ENCODE peak calls at places on chromosomes 13 and 19, in nine cellular contexts. One of them, this sample, is unnamed.
A peak's percentile ranks its signal among the peaks of the same experiment; 100 is the strongest.

GRCh38 chr13:113825851-113826250 is 38.0 kb downstream of the GAS6 start:
- DNase-seq in dorsolateral prefrontal cortex: no peak
- DNase-seq in colonic mucosa: no peak
- DNase-seq in brain microvascular endothelial cell: no peak
- DNase-seq in mammary epithelial cell: no peak
- DNase-seq in ascending aorta: no peak
- DNase-seq in K562: no peak
- DNase-seq in A549: no peak
- DNase-seq in left ventricle myocardium inferior: no peak
- DNase-seq in this sample: no peak

GRCh38 chr13:24851546-24851945 is 87.6 kb downstream of the RNF17 start:
- DNase-seq in dorsolateral prefrontal cortex: no peak
- DNase-seq in colonic mucosa: no peak
- DNase-seq in brain microvascular endothelial cell: no peak
- DNase-seq in mammary epithelial cell: peak; percentile 78
- DNase-seq in ascending aorta: no peak
- DNase-seq in K562: no peak
- DNase-seq in A549: no peak
- DNase-seq in left ventricle myocardium inferior: no peak
- DNase-seq in this sample: no peak

GRCh38 chr19:54448037-54448773 is 794 bp upstream of the LENG8 start:
- DNase-seq in dorsolateral prefrontal cortex: no peak
- DNase-seq in colonic mucosa: peak; percentile 60
- DNase-seq in brain microvascular endothelial cell: peak; percentile 35
- DNase-seq in mammary epithelial cell: peak; percentile 55
- DNase-seq in ascending aorta: peak; percentile 85
- DNase-seq in K562: peak; percentile 66
- DNase-seq in A549: peak; percentile 71
- DNase-seq in left ventricle myocardium inferior: peak; percentile 52
- DNase-seq in this sample: peak; percentile 74

GRCh38 chr13:49652691-49653305 is 24.5 kb downstream of the ARL11 start:
- DNase-seq in dorsolateral prefrontal cortex: no peak
- DNase-seq in colonic mucosa: peak; percentile 44
- DNase-seq in brain microvascular endothelial cell: no peak
- DNase-seq in mammary epithelial cell: no peak
- DNase-seq in ascending aorta: no peak
- DNase-seq in K562: peak; percentile 48
- DNase-seq in A549: peak; percentile 58
- DNase-seq in left ventricle myocardium inferior: no peak
- DNase-seq in this sample: no peak

GRCh38 chr19:50330365-50331078 is 1.3 kb upstream of the KCNC3 start:
- DNase-seq in dorsolateral prefrontal cortex: peak; percentile 95
- DNase-seq in colonic mucosa: peak; percentile 76
- DNase-seq in brain microvascular endothelial cell: no peak
- DNase-seq in mammary epithelial cell: no peak
- DNase-seq in ascending aorta: peak; percentile 81
- DNase-seq in K562: peak; percentile 84
- DNase-seq in A549: peak; percentile 94
- DNase-seq in left ventricle myocardium inferior: peak; percentile 83
- DNase-seq in this sample: peak; percentile 91

GRCh38 chr13:43122706-43123268 is 99.4 kb downstream of the DNAJC15 start:
- DNase-seq in dorsolateral prefrontal cortex: no peak
- DNase-seq in colonic mucosa: no peak
- DNase-seq in brain microvascular endothelial cell: no peak
- DNase-seq in mammary epithelial cell: no peak
- DNase-seq in ascending aorta: no peak
- DNase-seq in K562: no peak
- DNase-seq in A549: no peak
- DNase-seq in left ventricle myocardium inferior: no peak
- DNase-seq in this sample: no peak

GRCh38 chr19:8611391-8611883 is 922 bp upstream of the ADAMTS10 start:
- DNase-seq in dorsolateral prefrontal cortex: no peak
- DNase-seq in colonic mucosa: peak; percentile 32
- DNase-seq in brain microvascular endothelial cell: no peak
- DNase-seq in mammary epithelial cell: no peak
- DNase-seq in ascending aorta: no peak
- DNase-seq in K562: no peak
- DNase-seq in A549: no peak
- DNase-seq in left ventricle myocardium inferior: no peak
- DNase-seq in this sample: no peak

GRCh38 chr13:30113531-30113930 is 193.8 kb downstream of the KATNAL1 start:
- DNase-seq in dorsolateral prefrontal cortex: no peak
- DNase-seq in colonic mucosa: peak; percentile 41
- DNase-seq in brain microvascular endothelial cell: no peak
- DNase-seq in mammary epithelial cell: no peak
- DNase-seq in ascending aorta: no peak
- DNase-seq in K562: no peak
- DNase-seq in A549: no peak
- DNase-seq in left ventricle myocardium inferior: no peak
- DNase-seq in this sample: no peak

GRCh38 chr13:73900591-73900990 is 233.6 kb downstream of the KLF12 start:
- DNase-seq in dorsolateral prefrontal cortex: no peak
- DNase-seq in colonic mucosa: no peak
- DNase-seq in brain microvascular endothelial cell: no peak
- DNase-seq in mammary epithelial cell: no peak
- DNase-seq in ascending aorta: no peak
- DNase-seq in K562: no peak
- DNase-seq in A549: no peak
- DNase-seq in left ventricle myocardium inferior: no peak
- DNase-seq in this sample: no peak

GRCh38 chr19:33953592-33953991 is 156.9 kb downstream of the KCTD15 start:
- DNase-seq in dorsolateral prefrontal cortex: no peak
- DNase-seq in colonic mucosa: no peak
- DNase-seq in brain microvascular endothelial cell: no peak
- DNase-seq in mammary epithelial cell: no peak
- DNase-seq in ascending aorta: no peak
- DNase-seq in K562: no peak
- DNase-seq in A549: no peak
- DNase-seq in left ventricle myocardium inferior: no peak
- DNase-seq in this sample: no peak

GRCh38 chr19:48631254-48631653 is 5.9 kb downstream of the DBP start:
- DNase-seq in dorsolateral prefrontal cortex: no peak
- DNase-seq in colonic mucosa: no peak
- DNase-seq in brain microvascular endothelial cell: no peak
- DNase-seq in mammary epithelial cell: no peak
- DNase-seq in ascending aorta: no peak
- DNase-seq in K562: no peak
- DNase-seq in A549: no peak
- DNase-seq in left ventricle myocardium inferior: no peak
- DNase-seq in this sample: no peak
- H3K27ac ChIP-seq in dorsolateral prefrontal cortex: peak overlapping the region; percentile 83
- H3K27ac ChIP-seq in colonic mucosa: peak overlapping the region; percentile 85
- H3K27ac ChIP-seq in brain microvascular endothelial cell: no peak overlapping the region
- H3K27ac ChIP-seq in mammary epithelial cell: no peak overlapping the region
- H3K27ac ChIP-seq in ascending aorta: peak overlapping the region; percentile 79
- H3K27ac ChIP-seq in K562: no peak overlapping the region
- H3K27ac ChIP-seq in A549: no peak overlapping the region
- H3K27ac ChIP-seq in left ventricle myocardium inferior: peak overlapping the region; percentile 98
- H3K27ac ChIP-seq in this sample: peak overlapping the region; percentile 77

GRCh38 chr19:6109947-6110346 is 353 bp downstream of the RFX2 start:
- DNase-seq in dorsolateral prefrontal cortex: no peak
- DNase-seq in colonic mucosa: peak; percentile 44
- DNase-seq in brain microvascular endothelial cell: no peak
- DNase-seq in mammary epithelial cell: no peak
- DNase-seq in ascending aorta: no peak
- DNase-seq in K562: no peak
- DNase-seq in A549: no peak
- DNase-seq in left ventricle myocardium inferior: peak; percentile 37
- DNase-seq in this sample: no peak
- H3K27ac ChIP-seq in dorsolateral prefrontal cortex: no peak overlapping the region
- H3K27ac ChIP-seq in colonic mucosa: no peak overlapping the region
- H3K27ac ChIP-seq in brain microvascular endothelial cell: no peak overlapping the region
- H3K27ac ChIP-seq in mammary epithelial cell: peak overlapping the region; percentile 97
- H3K27ac ChIP-seq in ascending aorta: peak overlapping the region; percentile 90
- H3K27ac ChIP-seq in K562: no peak overlapping the region
- H3K27ac ChIP-seq in A549: peak overlapping the region; percentile 95
- H3K27ac ChIP-seq in left ventricle myocardium inferior: peak overlapping the region; percentile 71
- H3K27ac ChIP-seq in this sample: peak overlapping the region; percentile 89

GRCh38 chr13:110261166-110262081 is 45.5 kb downstream of the COL4A1 start:
- DNase-seq in dorsolateral prefrontal cortex: no peak
- DNase-seq in colonic mucosa: no peak
- DNase-seq in brain microvascular endothelial cell: no peak
- DNase-seq in mammary epithelial cell: peak; percentile 26
- DNase-seq in ascending aorta: peak; percentile 59
- DNase-seq in K562: no peak
- DNase-seq in A549: no peak
- DNase-seq in left ventricle myocardium inferior: no peak
- DNase-seq in this sample: no peak

GRCh38 chr13:110257408-110257807 is 49.5 kb downstream of the COL4A1 start:
- DNase-seq in dorsolateral prefrontal cortex: no peak
- DNase-seq in colonic mucosa: no peak
- DNase-seq in brain microvascular endothelial cell: no peak
- DNase-seq in mammary epithelial cell: no peak
- DNase-seq in ascending aorta: peak; percentile 48
- DNase-seq in K562: no peak
- DNase-seq in A549: no peak
- DNase-seq in left ventricle myocardium inferior: no peak
- DNase-seq in this sample: no peak

GRCh38 chr13:110258876-110259631 is 47.9 kb downstream of the COL4A1 start:
- DNase-seq in dorsolateral prefrontal cortex: no peak
- DNase-seq in colonic mucosa: no peak
- DNase-seq in brain microvascular endothelial cell: no peak
- DNase-seq in mammary epithelial cell: peak; percentile 23
- DNase-seq in ascending aorta: peak; percentile 66
- DNase-seq in K562: no peak
- DNase-seq in A549: no peak
- DNase-seq in left ventricle myocardium inferior: no peak
- DNase-seq in this sample: no peak

GRCh38 chr13:110262082-110262436 is 44.9 kb downstream of the COL4A1 start:
- DNase-seq in dorsolateral prefrontal cortex: no peak
- DNase-seq in colonic mucosa: no peak
- DNase-seq in brain microvascular endothelial cell: no peak
- DNase-seq in mammary epithelial cell: no peak
- DNase-seq in ascending aorta: peak; percentile 52
- DNase-seq in K562: no peak
- DNase-seq in A549: no peak
- DNase-seq in left ventricle myocardium inferior: no peak
- DNase-seq in this sample: no peak

DNA sequence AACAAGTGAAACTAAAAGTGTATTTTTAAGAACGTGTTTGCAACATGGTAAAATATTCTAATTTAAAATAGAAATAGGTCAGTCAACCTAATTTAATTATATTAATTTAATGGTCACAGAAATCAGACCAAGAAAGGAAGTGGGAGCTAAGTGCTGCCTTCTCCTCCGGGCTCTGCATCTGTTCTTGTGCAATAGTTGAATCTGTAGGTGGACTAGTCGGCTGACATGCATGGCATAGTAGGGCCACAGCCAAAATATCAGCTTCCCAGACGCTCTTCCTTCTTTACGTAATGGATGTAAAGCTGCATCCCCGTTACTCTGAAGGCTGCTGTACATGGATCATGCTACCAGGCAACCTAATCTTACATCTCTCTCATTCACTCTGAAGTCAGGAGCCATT is 47.3 kb downstream of the COL4A1 start:
- DNase-seq in dorsolateral prefrontal cortex: no peak
- DNase-seq in colonic mucosa: no peak
- DNase-seq in brain microvascular endothelial cell: no peak
- DNase-seq in mammary epithelial cell: no peak
- DNase-seq in ascending aorta: peak; percentile 45
- DNase-seq in K562: no peak
- DNase-seq in A549: no peak
- DNase-seq in left ventricle myocardium inferior: no peak
- DNase-seq in this sample: no peak
- H3K27ac ChIP-seq in dorsolateral prefrontal cortex: no peak overlapping the region
- H3K27ac ChIP-seq in colonic mucosa: peak overlapping the region; percentile 19
- H3K27ac ChIP-seq in brain microvascular endothelial cell: peak overlapping the region; percentile 36
- H3K27ac ChIP-seq in mammary epithelial cell: peak overlapping the region; percentile 49
- H3K27ac ChIP-seq in ascending aorta: peak overlapping the region; percentile 68
- H3K27ac ChIP-seq in K562: no peak overlapping the region
- H3K27ac ChIP-seq in A549: no peak overlapping the region
- H3K27ac ChIP-seq in left ventricle myocardium inferior: peak overlapping the region; percentile 52
- H3K27ac ChIP-seq in this sample: no peak overlapping the region

GRCh38 chr19:5147971-5148793 is 179.3 kb downstream of the KDM4B start:
- DNase-seq in dorsolateral prefrontal cortex: peak; percentile 53
- DNase-seq in colonic mucosa: no peak
- DNase-seq in brain microvascular endothelial cell: peak; percentile 69
- DNase-seq in mammary epithelial cell: no peak
- DNase-seq in ascending aorta: no peak
- DNase-seq in K562: no peak
- DNase-seq in A549: no peak
- DNase-seq in left ventricle myocardium inferior: peak; percentile 10
- DNase-seq in this sample: no peak

GRCh38 chr19:5149508-5149907 is 180.6 kb downstream of the KDM4B start:
- DNase-seq in dorsolateral prefrontal cortex: peak; percentile 16
- DNase-seq in colonic mucosa: no peak
- DNase-seq in brain microvascular endothelial cell: no peak
- DNase-seq in mammary epithelial cell: no peak
- DNase-seq in ascending aorta: no peak
- DNase-seq in K562: no peak
- DNase-seq in A549: no peak
- DNase-seq in left ventricle myocardium inferior: no peak
- DNase-seq in this sample: no peak

GRCh38 chr19:5148794-5149190 is 179.9 kb downstream of the KDM4B start:
- DNase-seq in dorsolateral prefrontal cortex: peak; percentile 33
- DNase-seq in colonic mucosa: no peak
- DNase-seq in brain microvascular endothelial cell: no peak
- DNase-seq in mammary epithelial cell: no peak
- DNase-seq in ascending aorta: no peak
- DNase-seq in K562: no peak
- DNase-seq in A549: no peak
- DNase-seq in left ventricle myocardium inferior: peak; percentile 13
- DNase-seq in this sample: no peak

GRCh38 chr19:5145521-5146511 is 176.9 kb downstream of the KDM4B start:
- DNase-seq in dorsolateral prefrontal cortex: peak; percentile 36
- DNase-seq in colonic mucosa: no peak
- DNase-seq in brain microvascular endothelial cell: no peak
- DNase-seq in mammary epithelial cell: no peak
- DNase-seq in ascending aorta: no peak
- DNase-seq in K562: no peak
- DNase-seq in A549: no peak
- DNase-seq in left ventricle myocardium inferior: peak; percentile 11
- DNase-seq in this sample: peak; percentile 37

DNA sequence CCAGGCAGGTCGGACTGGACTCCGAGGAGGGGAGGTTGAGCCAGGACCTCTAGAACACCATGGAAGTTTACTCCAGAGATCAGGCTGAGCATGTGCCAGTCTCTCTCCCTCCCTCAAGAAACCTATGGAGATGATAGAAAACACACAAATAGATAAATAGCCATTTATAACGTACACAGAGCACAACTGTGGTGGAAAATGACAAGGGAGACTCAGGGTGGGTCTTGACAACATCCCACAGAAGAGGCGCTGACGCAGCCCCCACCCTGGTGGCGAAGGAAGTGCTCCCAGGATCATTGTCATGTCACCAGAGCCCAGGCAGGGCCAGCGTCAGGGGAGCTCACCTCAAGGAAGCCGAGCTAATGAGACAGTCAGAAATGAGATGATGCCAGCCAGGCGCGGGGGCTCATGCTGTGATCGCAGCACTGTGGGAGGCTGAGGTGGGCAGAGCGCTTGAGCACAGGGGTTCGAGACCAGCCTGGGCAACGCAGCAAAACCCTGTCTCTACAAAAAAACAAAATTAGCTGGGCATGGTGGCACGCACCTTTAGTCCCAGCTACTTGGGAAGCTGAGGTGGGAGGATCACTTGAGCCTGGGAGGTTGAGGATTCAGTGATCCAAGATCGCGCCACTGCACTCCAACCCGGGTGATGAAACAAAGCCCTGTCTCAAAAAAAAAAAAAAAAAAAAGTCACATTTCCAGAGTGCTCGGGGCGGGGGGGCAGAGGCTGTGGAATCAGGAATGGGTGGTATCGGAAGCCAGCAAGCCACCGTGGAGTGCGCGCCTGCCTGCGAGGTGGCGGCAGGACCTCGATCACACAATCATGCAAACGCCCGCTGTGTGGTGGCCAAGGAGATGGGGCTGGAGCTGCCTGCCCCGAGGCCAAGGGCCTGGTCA is 178.4 kb downstream of the KDM4B start:
- DNase-seq in dorsolateral prefrontal cortex: peak; percentile 37
- DNase-seq in colonic mucosa: no peak
- DNase-seq in brain microvascular endothelial cell: no peak
- DNase-seq in mammary epithelial cell: no peak
- DNase-seq in ascending aorta: no peak
- DNase-seq in K562: no peak
- DNase-seq in A549: no peak
- DNase-seq in left ventricle myocardium inferior: no peak
- DNase-seq in this sample: peak; percentile 34
- H3K27ac ChIP-seq in dorsolateral prefrontal cortex: peak overlapping the region; percentile 72
- H3K27ac ChIP-seq in colonic mucosa: no peak overlapping the region
- H3K27ac ChIP-seq in brain microvascular endothelial cell: peak overlapping the region; percentile 68
- H3K27ac ChIP-seq in mammary epithelial cell: no peak overlapping the region
- H3K27ac ChIP-seq in ascending aorta: no peak overlapping the region
- H3K27ac ChIP-seq in K562: no peak overlapping the region
- H3K27ac ChIP-seq in A549: no peak overlapping the region
- H3K27ac ChIP-seq in left ventricle myocardium inferior: no peak overlapping the region
- H3K27ac ChIP-seq in this sample: no peak overlapping the region